ENCODE peak calls at places on chromosome 6, in six cellular contexts. One of them, this sample, is unnamed.

GRCh38 chr6:48426636-48427035 is 315.6 kb upstream of the PTCHD4 start:
- DNase-seq in AG04449: peak
- DNase-seq in heart left ventricle: no peak
- DNase-seq in cardiac muscle cell: peak
- DNase-seq in cardiac fibroblast: peak
- DNase-seq in sigmoid colon: no peak
- DNase-seq in this sample: peak

GRCh38 chr6:157198425-157199279 is 124.7 kb downstream of the TMEM242 start:
- DNase-seq in AG04449: no peak
- DNase-seq in heart left ventricle: peak
- DNase-seq in cardiac muscle cell: peak
- DNase-seq in cardiac fibroblast: peak
- DNase-seq in sigmoid colon: peak
- DNase-seq in this sample: no peak

GRCh38 chr6:49849121-49849907 is 17.0 kb downstream of the CRISP1 start:
- DNase-seq in AG04449: peak
- DNase-seq in heart left ventricle: no peak
- DNase-seq in cardiac muscle cell: peak
- DNase-seq in cardiac fibroblast: peak
- DNase-seq in sigmoid colon: no peak
- DNase-seq in this sample: peak

GRCh38 chr6:1527098-1527497 is 82.6 kb upstream of the FOXC1 start:
- DNase-seq in AG04449: no peak
- DNase-seq in heart left ventricle: peak
- DNase-seq in cardiac muscle cell: peak
- DNase-seq in cardiac fibroblast: peak
- DNase-seq in sigmoid colon: no peak
- DNase-seq in this sample: no peak

GRCh38 chr6:152220785-152221184 is 413.3 kb downstream of the ESR1 start:
- DNase-seq in AG04449: no peak
- DNase-seq in heart left ventricle: peak
- DNase-seq in cardiac muscle cell: no peak
- DNase-seq in cardiac fibroblast: no peak
- DNase-seq in sigmoid colon: no peak
- DNase-seq in this sample: no peak

GRCh38 chr6:27505209-27506027 is 32.5 kb upstream of the ZNF184 start:
- DNase-seq in AG04449: peak
- DNase-seq in heart left ventricle: no peak
- DNase-seq in cardiac muscle cell: peak
- DNase-seq in cardiac fibroblast: peak
- DNase-seq in sigmoid colon: peak
- DNase-seq in this sample: peak

GRCh38 chr6:7108196-7108963 is 619 bp downstream of the RREB1 start:
- DNase-seq in AG04449: no peak
- DNase-seq in heart left ventricle: peak
- DNase-seq in cardiac muscle cell: peak
- DNase-seq in cardiac fibroblast: peak
- DNase-seq in sigmoid colon: peak
- DNase-seq in this sample: no peak

GRCh38 chr6:170031096-170031471 is 259.8 kb downstream of the DLL1 start:
- DNase-seq in AG04449: no peak
- DNase-seq in heart left ventricle: no peak
- DNase-seq in cardiac muscle cell: no peak
- DNase-seq in cardiac fibroblast: no peak
- DNase-seq in sigmoid colon: peak
- DNase-seq in this sample: no peak

GRCh38 chr6:12958052-12958706 is 241.6 kb downstream of the PHACTR1 start:
- DNase-seq in AG04449: no peak
- DNase-seq in heart left ventricle: no peak
- DNase-seq in cardiac muscle cell: peak
- DNase-seq in cardiac fibroblast: peak
- DNase-seq in sigmoid colon: no peak
- DNase-seq in this sample: no peak

GRCh38 chr6:145453376-145453775 is 281.9 kb downstream of the EPM2A start:
- DNase-seq in AG04449: no peak
- DNase-seq in heart left ventricle: no peak
- DNase-seq in cardiac muscle cell: peak
- DNase-seq in cardiac fibroblast: peak
- DNase-seq in sigmoid colon: no peak
- DNase-seq in this sample: no peak

GRCh38 chr6:82015043-82015442 is 232.5 kb downstream of the IBTK start:
- DNase-seq in AG04449: no peak
- DNase-seq in heart left ventricle: no peak
- DNase-seq in cardiac muscle cell: no peak
- DNase-seq in cardiac fibroblast: no peak
- DNase-seq in sigmoid colon: no peak
- DNase-seq in this sample: no peak

GRCh38 chr6:32075781-32076494 is 33.2 kb downstream of the TNXB start:
- DNase-seq in AG04449: no peak
- DNase-seq in heart left ventricle: no peak
- DNase-seq in cardiac muscle cell: no peak
- DNase-seq in cardiac fibroblast: no peak
- DNase-seq in sigmoid colon: no peak
- DNase-seq in this sample: no peak

GRCh38 chr6:45253457-45253856 is 74.7 kb upstream of the RUNX2 start:
- DNase-seq in AG04449: no peak
- DNase-seq in heart left ventricle: no peak
- DNase-seq in cardiac muscle cell: no peak
- DNase-seq in cardiac fibroblast: no peak
- DNase-seq in sigmoid colon: no peak
- DNase-seq in this sample: no peak

GRCh38 chr6:28742668-28743270 is 181.0 kb downstream of the TRIM27 start:
- DNase-seq in AG04449: no peak
- DNase-seq in heart left ventricle: no peak
- DNase-seq in cardiac muscle cell: peak
- DNase-seq in cardiac fibroblast: peak
- DNase-seq in sigmoid colon: no peak
- DNase-seq in this sample: no peak

GRCh38 chr6:43171284-43172126 is 436 bp downstream of the SRF start:
- DNase-seq in AG04449: no peak
- DNase-seq in heart left ventricle: no peak
- DNase-seq in cardiac muscle cell: no peak
- DNase-seq in cardiac fibroblast: no peak
- DNase-seq in sigmoid colon: no peak
- DNase-seq in this sample: no peak

GRCh38 chr6:112044856-112045255 is 9.0 kb upstream of the CCN6 start:
- DNase-seq in AG04449: peak
- DNase-seq in heart left ventricle: no peak
- DNase-seq in cardiac muscle cell: peak
- DNase-seq in cardiac fibroblast: peak
- DNase-seq in sigmoid colon: no peak
- DNase-seq in this sample: no peak

GRCh38 chr6:44045672-44046015 is 81.6 kb downstream of the MRPL14 start:
- DNase-seq in AG04449: no peak
- DNase-seq in heart left ventricle: peak
- DNase-seq in cardiac muscle cell: no peak
- DNase-seq in cardiac fibroblast: peak
- DNase-seq in sigmoid colon: peak
- DNase-seq in this sample: no peak

GRCh38 chr6:128725271-128726233 is 157.4 kb upstream of the LAMA2 start:
- DNase-seq in AG04449: no peak
- DNase-seq in heart left ventricle: no peak
- DNase-seq in cardiac muscle cell: peak
- DNase-seq in cardiac fibroblast: peak
- DNase-seq in sigmoid colon: no peak
- DNase-seq in this sample: no peak

GRCh38 chr6:78909391-78909790 is 42.0 kb downstream of the IRAK1BP1 start:
- DNase-seq in AG04449: peak
- DNase-seq in heart left ventricle: no peak
- DNase-seq in cardiac muscle cell: peak
- DNase-seq in cardiac fibroblast: peak
- DNase-seq in sigmoid colon: no peak
- DNase-seq in this sample: no peak

GRCh38 chr6:35181933-35182612 is 31.7 kb upstream of the SCUBE3 start:
- DNase-seq in AG04449: no peak
- DNase-seq in heart left ventricle: peak
- DNase-seq in cardiac muscle cell: peak
- DNase-seq in cardiac fibroblast: peak
- DNase-seq in sigmoid colon: peak
- DNase-seq in this sample: no peak

GRCh38 chr6:86615299-86615698 is 322.0 kb upstream of the HTR1E start:
- DNase-seq in AG04449: no peak
- DNase-seq in heart left ventricle: no peak
- DNase-seq in cardiac muscle cell: no peak
- DNase-seq in cardiac fibroblast: no peak
- DNase-seq in sigmoid colon: no peak
- DNase-seq in this sample: no peak

GRCh38 chr6:46500382-46500781 is 9.1 kb upstream of the RCAN2 start:
- DNase-seq in AG04449: no peak
- DNase-seq in heart left ventricle: no peak
- DNase-seq in cardiac muscle cell: no peak
- DNase-seq in cardiac fibroblast: no peak
- DNase-seq in sigmoid colon: no peak
- DNase-seq in this sample: no peak

GRCh38 chr6:144344651-144345050 is 59.5 kb downstream of the UTRN start:
- DNase-seq in AG04449: no peak
- DNase-seq in heart left ventricle: no peak
- DNase-seq in cardiac muscle cell: no peak
- DNase-seq in cardiac fibroblast: no peak
- DNase-seq in sigmoid colon: no peak
- DNase-seq in this sample: no peak
- H3K4me3 ChIP-seq in AG04449: no peak
- H3K4me3 ChIP-seq in heart left ventricle: peak
- H3K4me3 ChIP-seq in cardiac muscle cell: no peak
- H3K4me3 ChIP-seq in cardiac fibroblast: no peak
- H3K4me3 ChIP-seq in sigmoid colon: no peak
- H3K4me3 ChIP-seq in this sample: no peak

GRCh38 chr6:147651249-147652063 is 143.0 kb downstream of the SAMD5 start:
- DNase-seq in AG04449: no peak
- DNase-seq in heart left ventricle: peak
- DNase-seq in cardiac muscle cell: peak
- DNase-seq in cardiac fibroblast: peak
- DNase-seq in sigmoid colon: no peak
- DNase-seq in this sample: peak
- TF ChIP-seq CTCF in AG04449: no peak
- TF ChIP-seq CTCF in heart left ventricle: peak
- TF ChIP-seq CTCF in cardiac muscle cell: peak
- TF ChIP-seq CTCF in cardiac fibroblast: no peak
- TF ChIP-seq CTCF in sigmoid colon: no peak
- TF ChIP-seq CTCF in this sample: peak

DNA sequence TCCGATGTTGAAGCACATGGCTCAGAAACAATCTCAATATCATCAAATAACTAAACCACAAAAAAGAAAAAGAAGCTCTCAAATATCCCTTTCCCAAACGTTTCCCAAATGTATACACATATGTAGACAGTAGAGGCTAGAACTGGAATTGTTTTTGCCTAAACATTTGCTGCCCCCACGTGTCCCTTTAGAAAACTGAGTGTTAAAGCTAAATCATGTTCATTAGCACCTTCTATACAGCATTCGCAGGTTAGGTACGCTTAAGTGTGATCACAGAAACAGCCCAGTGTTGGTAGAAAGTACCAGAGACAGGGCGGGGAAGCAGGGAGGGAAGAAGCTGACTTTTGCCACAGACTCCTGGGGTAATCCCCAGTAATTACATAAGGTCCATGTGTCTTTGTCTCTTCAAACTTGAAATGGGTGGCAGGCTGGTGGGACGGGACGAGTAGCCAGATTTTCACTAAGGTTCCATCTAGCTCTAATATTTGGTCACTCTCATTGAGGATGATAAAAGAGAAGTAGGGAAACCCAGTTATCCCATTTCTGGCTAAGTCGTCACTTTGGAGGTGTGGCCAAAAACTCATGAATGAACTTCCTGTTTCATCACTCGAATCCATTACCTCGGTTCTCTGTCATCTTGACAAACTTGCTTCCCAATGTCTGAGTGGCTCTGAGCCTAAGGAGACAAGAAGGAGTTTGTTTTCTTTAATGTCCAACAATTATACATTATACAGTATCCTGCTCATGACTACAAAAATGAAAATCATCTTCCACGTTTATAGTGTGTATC is 15.0 kb upstream of the TFAP2A start:
- DNase-seq in AG04449: no peak
- DNase-seq in heart left ventricle: no peak
- DNase-seq in cardiac muscle cell: peak
- DNase-seq in cardiac fibroblast: peak
- DNase-seq in sigmoid colon: no peak
- DNase-seq in this sample: no peak
- H3K4me3 ChIP-seq in AG04449: peak
- H3K4me3 ChIP-seq in heart left ventricle: no peak
- H3K4me3 ChIP-seq in cardiac muscle cell: no peak
- H3K4me3 ChIP-seq in cardiac fibroblast: no peak
- H3K4me3 ChIP-seq in sigmoid colon: no peak
- H3K4me3 ChIP-seq in this sample: no peak

DNA sequence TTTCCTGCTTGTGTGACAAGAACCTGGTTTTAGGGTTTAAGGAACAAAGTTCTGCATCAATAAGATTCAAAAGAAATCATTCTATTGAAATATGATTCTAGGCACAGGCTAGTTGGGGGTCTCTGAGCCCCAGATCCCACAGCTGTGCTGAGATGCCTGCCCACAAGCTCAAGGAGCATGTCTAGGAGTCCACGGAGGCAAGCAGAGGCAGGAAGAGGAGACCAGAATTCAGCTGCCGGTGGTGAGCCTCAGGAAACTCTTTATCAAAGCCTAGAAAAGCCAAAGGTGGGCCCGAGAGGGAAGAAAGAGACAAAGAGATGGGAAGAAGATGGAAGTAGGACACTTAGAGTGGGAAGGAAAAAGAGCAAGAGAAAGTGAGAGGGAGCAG is 40.7 kb upstream of the DDR1 start:
- DNase-seq in AG04449: no peak
- DNase-seq in heart left ventricle: no peak
- DNase-seq in cardiac muscle cell: no peak
- DNase-seq in cardiac fibroblast: no peak
- DNase-seq in sigmoid colon: no peak
- DNase-seq in this sample: no peak
- TF ChIP-seq CTCF in AG04449: no peak
- TF ChIP-seq CTCF in heart left ventricle: no peak
- TF ChIP-seq CTCF in cardiac muscle cell: no peak
- TF ChIP-seq CTCF in cardiac fibroblast: no peak
- TF ChIP-seq CTCF in sigmoid colon: no peak
- TF ChIP-seq CTCF in this sample: no peak

GRCh38 chr6:100430962-100431361 is 33.8 kb downstream of the SIM1 start:
- DNase-seq in AG04449: no peak
- DNase-seq in heart left ventricle: no peak
- DNase-seq in cardiac muscle cell: no peak
- DNase-seq in cardiac fibroblast: no peak
- DNase-seq in sigmoid colon: no peak
- DNase-seq in this sample: no peak
- H3K4me3 ChIP-seq in AG04449: no peak
- H3K4me3 ChIP-seq in heart left ventricle: no peak
- H3K4me3 ChIP-seq in cardiac muscle cell: no peak
- H3K4me3 ChIP-seq in cardiac fibroblast: no peak
- H3K4me3 ChIP-seq in sigmoid colon: no peak
- H3K4me3 ChIP-seq in this sample: no peak

DNA sequence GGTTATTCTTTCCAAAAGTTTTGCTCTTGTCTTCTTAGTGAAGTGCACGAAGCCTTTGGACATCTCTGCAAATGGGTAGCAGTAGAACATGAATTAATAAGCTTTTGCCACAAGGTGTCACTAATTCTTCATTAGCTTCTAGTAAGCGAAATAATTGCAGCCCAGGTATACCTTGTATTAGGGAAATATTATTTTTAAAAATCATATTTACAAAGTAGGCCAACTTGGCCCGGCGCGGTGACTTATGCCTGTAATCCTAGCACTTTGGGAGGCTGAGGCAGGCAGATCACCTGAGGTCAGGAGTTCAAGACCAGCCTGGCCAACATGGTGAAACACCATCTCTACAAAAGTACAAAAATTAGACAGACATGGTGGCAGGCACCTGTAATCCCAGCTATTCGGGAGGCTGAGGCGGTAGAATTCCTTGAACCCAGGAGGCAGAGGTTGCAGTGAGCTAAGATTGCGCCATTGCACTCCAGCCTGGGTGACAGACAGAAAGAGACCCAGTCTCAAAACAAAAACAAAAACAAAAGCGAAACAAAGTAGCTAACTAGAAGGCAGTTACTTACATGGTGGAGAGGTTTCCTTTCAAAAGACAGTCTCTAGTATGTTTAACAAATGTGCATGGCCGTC is 8.8 kb upstream of the RSPH3 start:
- DNase-seq in AG04449: no peak
- DNase-seq in heart left ventricle: no peak
- DNase-seq in cardiac muscle cell: peak
- DNase-seq in cardiac fibroblast: peak
- DNase-seq in sigmoid colon: no peak
- DNase-seq in this sample: no peak
- TF ChIP-seq CTCF in AG04449: peak
- TF ChIP-seq CTCF in heart left ventricle: peak
- TF ChIP-seq CTCF in cardiac muscle cell: peak
- TF ChIP-seq CTCF in cardiac fibroblast: peak
- TF ChIP-seq CTCF in sigmoid colon: no peak
- TF ChIP-seq CTCF in this sample: peak

This sample was measured in epithelial cell of proximal tubule.